ENCODE peak calls at places on chromosomes 6 and 20, in four cellular contexts. One of them, this sample, is unnamed.

GRCh38 chr6:36969240-36969691 is 14.7 kb downstream of the PI16 start:
- DNase-seq in fibroblast of pulmonary artery: no peak
- DNase-seq in amniotic epithelial cell: no peak
- DNase-seq in iPS DF 6.9: no peak
- DNase-seq in this sample: no peak

GRCh38 chr6:169725270-169726048 is 1.2 kb upstream of the PHF10 start:
- DNase-seq in fibroblast of pulmonary artery: peak
- DNase-seq in amniotic epithelial cell: peak
- DNase-seq in iPS DF 6.9: no peak
- DNase-seq in this sample: peak

GRCh38 chr6:101883398-101883975 is 490.0 kb downstream of the GRIK2 start:
- DNase-seq in amniotic epithelial cell: peak
- DNase-seq in fibroblast of pulmonary artery: peak
- DNase-seq in iPS DF 6.9: no peak
- DNase-seq in this sample: peak

GRCh38 chr20:59027746-59028320 is 4.3 kb downstream of the ATP5F1E start:
- DNase-seq in iPS DF 6.9: no peak
- DNase-seq in fibroblast of pulmonary artery: peak
- DNase-seq in amniotic epithelial cell: peak
- DNase-seq in this sample: peak

GRCh38 chr6:146950351-146950835 is 253.8 kb upstream of the STXBP5 start:
- DNase-seq in iPS DF 6.9: no peak
- DNase-seq in fibroblast of pulmonary artery: peak
- DNase-seq in amniotic epithelial cell: peak
- DNase-seq in this sample: peak

GRCh38 chr6:3162067-3162497 is 4.7 kb upstream of the TUBB2A start:
- DNase-seq in amniotic epithelial cell: peak
- DNase-seq in iPS DF 6.9: no peak
- DNase-seq in fibroblast of pulmonary artery: no peak
- DNase-seq in this sample: peak

GRCh38 chr20:59598625-59599310 is 5.6 kb upstream of the PHACTR3 start:
- DNase-seq in amniotic epithelial cell: no peak
- DNase-seq in iPS DF 6.9: peak
- DNase-seq in fibroblast of pulmonary artery: peak
- DNase-seq in this sample: peak

GRCh38 chr20:23167436-23167835 is 81.3 kb upstream of the CD93 start:
- DNase-seq in iPS DF 6.9: no peak
- DNase-seq in amniotic epithelial cell: no peak
- DNase-seq in fibroblast of pulmonary artery: no peak
- DNase-seq in this sample: no peak

GRCh38 chr6:90413867-90414266 is 117.2 kb upstream of the BACH2 start:
- DNase-seq in amniotic epithelial cell: peak
- DNase-seq in iPS DF 6.9: no peak
- DNase-seq in fibroblast of pulmonary artery: no peak
- DNase-seq in this sample: no peak

GRCh38 chr6:10310826-10311225 is 104.0 kb downstream of the TFAP2A start:
- DNase-seq in iPS DF 6.9: no peak
- DNase-seq in fibroblast of pulmonary artery: no peak
- DNase-seq in amniotic epithelial cell: no peak
- DNase-seq in this sample: no peak

GRCh38 chr6:40083141-40083920 is 149.1 kb upstream of the MOCS1 start:
- DNase-seq in amniotic epithelial cell: no peak
- DNase-seq in fibroblast of pulmonary artery: no peak
- DNase-seq in iPS DF 6.9: no peak
- DNase-seq in this sample: no peak

GRCh38 chr6:83114164-83114563 is 46.7 kb downstream of the DOP1A start:
- DNase-seq in iPS DF 6.9: no peak
- DNase-seq in fibroblast of pulmonary artery: peak
- DNase-seq in amniotic epithelial cell: no peak
- DNase-seq in this sample: peak

GRCh38 chr6:144215402-144215931 is 65.2 kb downstream of the STX11 start:
- DNase-seq in fibroblast of pulmonary artery: peak
- DNase-seq in iPS DF 6.9: no peak
- DNase-seq in amniotic epithelial cell: peak
- DNase-seq in this sample: peak

GRCh38 chr6:9502991-9503761 is 911.7 kb downstream of the TFAP2A start:
- DNase-seq in amniotic epithelial cell: peak
- DNase-seq in fibroblast of pulmonary artery: peak
- DNase-seq in iPS DF 6.9: no peak
- DNase-seq in this sample: peak

GRCh38 chr20:41617059-41617921 is 887 bp downstream of the CHD6 start:
- DNase-seq in iPS DF 6.9: no peak
- DNase-seq in fibroblast of pulmonary artery: peak
- DNase-seq in amniotic epithelial cell: peak
- DNase-seq in this sample: peak

GRCh38 chr6:128173290-128173689 is 272.4 kb upstream of the THEMIS start:
- DNase-seq in amniotic epithelial cell: no peak
- DNase-seq in fibroblast of pulmonary artery: no peak
- DNase-seq in iPS DF 6.9: no peak
- DNase-seq in this sample: no peak

GRCh38 chr6:37514377-37514776 is 14.7 kb upstream of the CCDC167 start:
- DNase-seq in fibroblast of pulmonary artery: no peak
- DNase-seq in iPS DF 6.9: no peak
- DNase-seq in amniotic epithelial cell: peak
- DNase-seq in this sample: no peak

GRCh38 chr6:119347466-119348307 is 1.9 kb downstream of the MAN1A1 start:
- DNase-seq in iPS DF 6.9: no peak
- DNase-seq in fibroblast of pulmonary artery: no peak
- DNase-seq in amniotic epithelial cell: peak
- DNase-seq in this sample: no peak

GRCh38 chr6:75932067-75932466 is 140.4 kb downstream of the IMPG1 start:
- DNase-seq in fibroblast of pulmonary artery: peak
- DNase-seq in iPS DF 6.9: peak
- DNase-seq in amniotic epithelial cell: peak
- DNase-seq in this sample: peak

GRCh38 chr6:170211404-170212025 is 79.4 kb downstream of the DLL1 start:
- DNase-seq in iPS DF 6.9: no peak
- DNase-seq in amniotic epithelial cell: no peak
- DNase-seq in fibroblast of pulmonary artery: no peak
- DNase-seq in this sample: no peak

GRCh38 chr6:37396571-37397185 is 36.3 kb upstream of the CMTR1 start:
- DNase-seq in fibroblast of pulmonary artery: peak
- DNase-seq in amniotic epithelial cell: peak
- DNase-seq in iPS DF 6.9: no peak
- DNase-seq in this sample: peak

GRCh38 chr6:112939543-112939942 is 592.4 kb downstream of the RFPL4B start:
- DNase-seq in amniotic epithelial cell: peak
- DNase-seq in fibroblast of pulmonary artery: peak
- DNase-seq in iPS DF 6.9: no peak
- DNase-seq in this sample: no peak

GRCh38 chr6:145006914-145007313 is 721.8 kb downstream of the UTRN start:
- DNase-seq in amniotic epithelial cell: no peak
- DNase-seq in fibroblast of pulmonary artery: no peak
- DNase-seq in iPS DF 6.9: no peak
- DNase-seq in this sample: no peak

GRCh38 chr20:34824026-34824860 is 1.2 kb downstream of the NCOA6 start:
- DNase-seq in amniotic epithelial cell: peak
- DNase-seq in fibroblast of pulmonary artery: peak
- DNase-seq in iPS DF 6.9: no peak
- DNase-seq in this sample: peak

GRCh38 chr20:22763257-22763906 is 179.0 kb upstream of the FOXA2 start:
- DNase-seq in iPS DF 6.9: no peak
- DNase-seq in amniotic epithelial cell: peak
- DNase-seq in fibroblast of pulmonary artery: peak
- DNase-seq in this sample: peak

GRCh38 chr6:24927985-24928735 is 7.6 kb downstream of the RIPOR2 start:
- DNase-seq in iPS DF 6.9: no peak
- DNase-seq in amniotic epithelial cell: peak
- DNase-seq in fibroblast of pulmonary artery: peak
- DNase-seq in this sample: peak

GRCh38 chr20:54479138-54479906 is 3.9 kb downstream of the DOK5 start:
- DNase-seq in iPS DF 6.9: no peak
- DNase-seq in fibroblast of pulmonary artery: no peak
- DNase-seq in amniotic epithelial cell: no peak
- DNase-seq in this sample: no peak

GRCh38 chr20:25480156-25480555 is 72.7 kb downstream of the GINS1 start:
- DNase-seq in fibroblast of pulmonary artery: no peak
- DNase-seq in iPS DF 6.9: no peak
- DNase-seq in amniotic epithelial cell: no peak
- DNase-seq in this sample: no peak

GRCh38 chr6:157216570-157216969 is 106.7 kb downstream of the TMEM242 start:
- DNase-seq in iPS DF 6.9: no peak
- DNase-seq in fibroblast of pulmonary artery: no peak
- DNase-seq in amniotic epithelial cell: no peak
- DNase-seq in this sample: no peak

GRCh38 chr20:51666126-51666525 is 102.1 kb downstream of the ATP9A start:
- DNase-seq in fibroblast of pulmonary artery: no peak
- DNase-seq in iPS DF 6.9: no peak
- DNase-seq in amniotic epithelial cell: no peak
- DNase-seq in this sample: no peak

GRCh38 chr20:52180167-52180840 is 11.3 kb downstream of the ZFP64 start:
- DNase-seq in fibroblast of pulmonary artery: no peak
- DNase-seq in amniotic epithelial cell: no peak
- DNase-seq in iPS DF 6.9: no peak
- DNase-seq in this sample: no peak

GRCh38 chr20:38631155-38632022 is 29.8 kb downstream of the ARHGAP40 start:
- DNase-seq in fibroblast of pulmonary artery: peak
- DNase-seq in amniotic epithelial cell: peak
- DNase-seq in iPS DF 6.9: no peak
- DNase-seq in this sample: peak

GRCh38 chr6:37102299-37103168 is 67.4 kb upstream of the PIM1 start:
- DNase-seq in iPS DF 6.9: no peak
- DNase-seq in fibroblast of pulmonary artery: peak
- DNase-seq in amniotic epithelial cell: peak
- DNase-seq in this sample: peak

GRCh38 chr6:144353871-144354314 is 68.8 kb downstream of the UTRN start:
- DNase-seq in fibroblast of pulmonary artery: no peak
- DNase-seq in amniotic epithelial cell: no peak
- DNase-seq in iPS DF 6.9: no peak
- DNase-seq in this sample: no peak

This sample was measured in cardiac fibroblast.